ENCODE peak calls at places on chromosomes 7 and 10, in ten cellular contexts. W, Y, H, N, E, B, Q, F, G and O are unnamed samples.

GRCh38 chr10:126969310-126969709 is 64.1 kb downstream of the DOCK1 start:
- DNase-seq in E (peak; percentile 11), W (no peak), Q (no peak), Y (no peak), F (no peak), N (no peak), H (no peak), G (no peak), B (peak; percentile 36), O (peak; percentile 16)

GRCh38 chr10:15123749-15124184 is 26.6 kb downstream of the RPP38 start:
- DNase-seq in N (no peak), E (no peak), Q (no peak), H (no peak), G (no peak), Y (no peak), W (peak; percentile 86), B (no peak), F (no peak), O (no peak)

GRCh38 chr10:78830062-78830974 is 238.4 kb upstream of the ZMIZ1 start:
- DNase-seq in H (no peak), W (peak; percentile 78), G (no peak), Q (no peak), N (no peak), E (no peak), B (no peak), F (no peak), Y (no peak), O (peak; percentile 49)

GRCh38 chr10:119687192-119688032 is 36.2 kb downstream of the BAG3 start:
- DNase-seq in F (no peak), Y (no peak), W (no peak), H (no peak), N (no peak), G (no peak), E (no peak), Q (no peak), B (no peak), O (no peak)

GRCh38 chr7:139108256-139109187 is 998 bp downstream of the ZC3HAV1 start:
- DNase-seq in Q (peak; percentile 38), B (peak; percentile 41), Y (peak; percentile 19), E (no peak), H (peak; percentile 71), N (no peak), W (peak; percentile 4), G (peak; percentile 22), F (no peak), O (peak; percentile 30)

GRCh38 chr10:78185693-78186055 is 152.0 kb downstream of the RPS24 start:
- DNase-seq in N (no peak), G (no peak), Q (no peak), B (no peak), F (no peak), Y (peak; percentile 21), W (no peak), E (no peak), H (no peak), O (no peak)

GRCh38 chr10:90859321-90859751 is 1.5 kb upstream of the HTR7 start:
- DNase-seq in W (peak; percentile 79), Q (no peak), B (no peak), H (no peak), N (no peak), E (no peak), F (no peak), G (no peak), Y (no peak), O (no peak)

GRCh38 chr10:8616166-8616565 is 561.7 kb downstream of the GATA3 start:
- DNase-seq in Y (no peak), E (no peak), B (no peak), N (no peak), W (no peak), H (no peak), F (no peak), Q (no peak), G (no peak), O (peak; percentile 61)

GRCh38 chr10:107614939-107615665 is 450.6 kb upstream of the SORCS1 start:
- DNase-seq in B (no peak), Y (no peak), G (no peak), N (no peak), W (peak; percentile 39), F (no peak), Q (no peak), E (no peak), H (no peak), O (no peak)

DNA sequence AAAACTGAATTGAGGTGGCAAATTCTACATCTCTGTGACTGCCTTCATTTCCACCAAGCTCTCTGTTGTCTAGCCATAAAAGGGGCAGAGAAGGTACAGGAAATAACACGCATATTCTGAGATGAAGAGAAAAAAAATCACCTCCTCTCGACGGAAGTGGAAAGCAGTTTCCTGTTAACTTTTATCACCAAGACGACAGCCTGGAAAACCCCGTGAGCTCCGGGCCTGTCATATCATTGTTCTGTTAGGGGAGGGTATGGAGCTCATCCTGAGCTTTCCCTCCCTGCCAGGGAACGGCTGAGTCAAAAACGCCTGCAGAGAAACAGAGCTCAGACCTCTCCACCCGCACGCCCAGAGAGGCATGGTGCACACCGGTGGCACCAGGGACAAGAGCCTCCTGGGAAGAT is 200.3 kb downstream of the PRPF18 start:
- DNase-seq in H (no peak), B (peak; percentile 17), Y (peak; percentile 39), N (no peak), W (peak; percentile 37), F (no peak), G (no peak), E (no peak), Q (no peak), O (no peak)
- TF ChIP-seq POLR2A in H (no peak), B (no peak), Y (no peak), N (no peak), W (no peak), F (no peak), G (no peak), E (no peak), Q (no peak), O (no peak)

GRCh38 chr7:45028138-45028919 is 28.3 kb downstream of the CCM2 start:
- DNase-seq in E (no peak), G (no peak), B (no peak), F (no peak), N (no peak), H (peak; percentile 31), Q (no peak), W (no peak), Y (no peak), O (no peak)
- H3K4me1 ChIP-seq in E (no peaks in the 10 kb centered on the region), G (no peaks in the 10 kb centered on the region), B (peaks cover 10% of the 10 kb centered on the region), F (peaks cover 21% of the 10 kb centered on the region), N (peaks cover 42% of the 10 kb centered on the region), H (no peaks in the 10 kb centered on the region), Q (peaks cover 18% of the 10 kb centered on the region), W (peaks cover 12% of the 10 kb centered on the region), Y (peaks cover 1% of the 10 kb centered on the region), O (peaks cover 5% of the 10 kb centered on the region)

GRCh38 chr10:72251635-72252034 is 22.1 kb upstream of the DDIT4 start:
- DNase-seq in E (no peak), G (no peak), W (no peak), Q (no peak), F (no peak), Y (no peak), H (no peak), B (no peak), N (no peak), O (no peak)

GRCh38 chr10:72250666-72251065 is 23.1 kb upstream of the DDIT4 start:
- DNase-seq in F (peak; percentile 94), Q (peak; percentile 43), G (peak; percentile 80), E (peak; percentile 51), H (peak; percentile 82), B (peak; percentile 38), N (no peak), W (peak; percentile 82), Y (peak; percentile 41), O (no peak)

GRCh38 chr10:72245949-72246525 is 27.7 kb upstream of the DDIT4 start:
- DNase-seq in E (no peak), B (no peak), F (no peak), Q (no peak), N (no peak), Y (no peak), H (no peak), G (no peak), W (no peak), O (no peak)

GRCh38 chr10:72244573-72245038 is 28.5 kb upstream of the ASCC1 start:
- DNase-seq in N (no peak), G (no peak), F (no peak), Q (no peak), H (no peak), B (no peak), E (no peak), W (no peak), Y (no peak), O (peak; percentile 33)

GRCh38 chr10:72248477-72249151 is 25.1 kb upstream of the DDIT4 start:
- DNase-seq in B (peak; percentile 90), E (peak; percentile 91), Y (peak; percentile 89), Q (peak; percentile 87), G (peak; percentile 82), W (no peak), H (peak; percentile 88), N (peak; percentile 88), F (peak; percentile 98), O (no peak)
- TF ChIP-seq POLR2A in B (peak; percentile 68), E (no peak), Y (no peak), Q (no peak), G (peak; percentile 60), W (no peak), H (peak; percentile 54), N (peak; percentile 55), F (no peak), O (peak; percentile 22)

GRCh38 chr7:149868638-149869290 is 5.0 kb upstream of the ATP6V0E2 start:
- DNase-seq in E (no peak), G (no peak), B (no peak), H (peak; percentile 32), N (no peak), W (no peak), F (no peak), Y (no peak), Q (no peak), O (no peak)

GRCh38 chr7:149870274-149870673 is 3.5 kb upstream of the ATP6V0E2 start:
- DNase-seq in E (no peak), Q (no peak), N (no peak), W (no peak), F (peak; percentile 64), H (peak; percentile 14), B (no peak), G (no peak), Y (no peak), O (no peak)

GRCh38 chr7:149867762-149868637 is 5.8 kb upstream of the ATP6V0E2 start:
- DNase-seq in B (no peak), Y (no peak), N (no peak), W (no peak), E (no peak), G (no peak), F (no peak), H (peak; percentile 33), Q (no peak), O (no peak)

GRCh38 chr7:149869867-149870266 is 3.9 kb upstream of the ATP6V0E2 start:
- DNase-seq in B (no peak), N (no peak), E (no peak), H (peak; percentile 15), Q (no peak), Y (peak; percentile 4), W (no peak), F (peak; percentile 42), G (no peak), O (no peak)

DNA sequence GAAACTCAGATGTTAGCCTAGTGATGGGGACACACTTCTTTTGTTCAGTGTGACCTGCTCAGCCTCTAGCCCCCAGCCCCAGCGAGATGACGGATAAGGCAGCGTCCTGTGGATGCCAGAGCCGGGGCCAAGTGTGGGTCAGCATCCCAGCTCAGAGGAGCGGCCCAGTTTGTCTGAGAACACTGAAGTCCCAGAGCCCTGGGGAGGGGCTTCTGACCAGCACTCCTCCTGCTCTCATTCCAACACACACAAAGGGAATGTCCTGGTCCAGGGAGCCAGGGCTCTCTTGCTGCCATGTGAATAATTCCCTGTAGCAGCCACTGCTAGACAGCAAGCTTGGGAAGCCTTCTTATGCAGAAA is 4.5 kb upstream of the ATP6V0E2 start:
- DNase-seq in H (peak; percentile 31), E (no peak), Y (no peak), G (no peak), W (no peak), N (no peak), B (no peak), F (peak; percentile 54), Q (no peak), O (no peak)
- H3K4me1 ChIP-seq in H (no peaks in the 10 kb centered on the region), E (peaks cover 2% of the 10 kb centered on the region), Y (peaks cover 33% of the 10 kb centered on the region), G (no peaks in the 10 kb centered on the region), W (peaks cover 8% of the 10 kb centered on the region), N (peaks cover 16% of the 10 kb centered on the region), B (peaks cover 14% of the 10 kb centered on the region), F (peaks cover 15% of the 10 kb centered on the region), Q (peaks cover 31% of the 10 kb centered on the region), O (peaks cover 5% of the 10 kb centered on the region)